ENCODE peak calls at places on chromosome 1, in five cellular contexts. W is astrocyte of the spinal cord; N is endothelial cell; I is CD4-positive, alpha-beta T cell; E is breast epithelium. G is an unnamed sample.

GRCh38 chr1:86504895-86505625 is 36.3 kb downstream of the CLCA1 start:
- DNase-seq in W (no peak), N (no peak), I (no peak), E (peak; percentile 80), G (no peak)

GRCh38 chr1:232704694-232705680 is 75.1 kb upstream of the SIPA1L2 start:
- DNase-seq in W (peak; percentile 81), N (no peak), I (no peak), E (peak; percentile 60), G (no peak)

GRCh38 chr1:67683306-67683705 is 1.7 kb upstream of the GADD45A start:
- DNase-seq in W (peak; percentile 75), N (no peak), I (no peak), E (no peak), G (no peak)

GRCh38 chr1:5934058-5934884 is 58.0 kb downstream of the NPHP4 start:
- DNase-seq in W (no peak), N (no peak), I (no peak), E (no peak), G (no peak)

GRCh38 chr1:2494323-2494693 is 18.2 kb downstream of the PLCH2 start:
- DNase-seq in W (no peak), N (no peak), I (no peak), E (no peak), G (no peak)

GRCh38 chr1:205791568-205792180 is 16.4 kb upstream of the RAB29 start:
- DNase-seq in W (no peak), N (peak; percentile 72), I (peak; percentile 48), E (peak; percentile 53), G (peak; percentile 46)

GRCh38 chr1:115056395-115056798 is 26.8 kb downstream of the TSHB start:
- DNase-seq in W (peak; percentile 43), N (no peak), I (no peak), E (no peak), G (no peak)

GRCh38 chr1:113946112-113946511 is 17.0 kb downstream of the HIPK1 start:
- DNase-seq in W (no peak), N (no peak), I (no peak), E (no peak), G (no peak)

GRCh38 chr1:206658264-206658980 is 23.1 kb downstream of the DYRK3 start:
- DNase-seq in W (peak; percentile 27), N (peak; percentile 73), I (no peak), E (no peak), G (peak; percentile 57)

GRCh38 chr1:68330391-68330790 is 98.1 kb upstream of the WLS start:
- DNase-seq in W (no peak), N (no peak), I (no peak), E (no peak), G (no peak)

GRCh38 chr1:161207173-161207572 is 5.0 kb downstream of the NDUFS2 start:
- DNase-seq in W (no peak), N (no peak), I (no peak), E (no peak), G (no peak)

GRCh38 chr1:207888647-207889046 is 22.3 kb downstream of the CD34 start:
- DNase-seq in W (no peak), N (no peak), I (no peak), E (no peak), G (no peak)

GRCh38 chr1:158999301-159000069 is 10.2 kb upstream of the IFI16 start:
- DNase-seq in W (peak; percentile 95), N (peak; percentile 70), I (no peak), E (peak; percentile 95), G (no peak)

GRCh38 chr1:236687273-236687672 is 974 bp downstream of the ACTN2 start:
- DNase-seq in W (no peak), N (no peak), I (no peak), E (no peak), G (no peak)

GRCh38 chr1:220696226-220696862 is 6.2 kb downstream of the C1orf115 start:
- DNase-seq in W (no peak), N (no peak), I (no peak), E (no peak), G (no peak)
- TF ChIP-seq CTCF in W (no peak), N (no peak), I (no peak), E (no peak), G (no peak)

GRCh38 chr1:204714194-204714860 is 28.8 kb upstream of the LRRN2 start:
- DNase-seq in W (no peak), N (no peak), I (no peak), E (no peak), G (no peak)

GRCh38 chr1:204712718-204713430 is 27.3 kb upstream of the LRRN2 start:
- DNase-seq in W (no peak), N (no peak), I (no peak), E (no peak), G (no peak)

GRCh38 chr1:204716687-204717086 is 31.1 kb upstream of the LRRN2 start:
- DNase-seq in W (no peak), N (no peak), I (no peak), E (no peak), G (no peak)

GRCh38 chr1:204713541-204713940 is 28.0 kb upstream of the LRRN2 start:
- DNase-seq in W (no peak), N (no peak), I (no peak), E (no peak), G (no peak)

DNA sequence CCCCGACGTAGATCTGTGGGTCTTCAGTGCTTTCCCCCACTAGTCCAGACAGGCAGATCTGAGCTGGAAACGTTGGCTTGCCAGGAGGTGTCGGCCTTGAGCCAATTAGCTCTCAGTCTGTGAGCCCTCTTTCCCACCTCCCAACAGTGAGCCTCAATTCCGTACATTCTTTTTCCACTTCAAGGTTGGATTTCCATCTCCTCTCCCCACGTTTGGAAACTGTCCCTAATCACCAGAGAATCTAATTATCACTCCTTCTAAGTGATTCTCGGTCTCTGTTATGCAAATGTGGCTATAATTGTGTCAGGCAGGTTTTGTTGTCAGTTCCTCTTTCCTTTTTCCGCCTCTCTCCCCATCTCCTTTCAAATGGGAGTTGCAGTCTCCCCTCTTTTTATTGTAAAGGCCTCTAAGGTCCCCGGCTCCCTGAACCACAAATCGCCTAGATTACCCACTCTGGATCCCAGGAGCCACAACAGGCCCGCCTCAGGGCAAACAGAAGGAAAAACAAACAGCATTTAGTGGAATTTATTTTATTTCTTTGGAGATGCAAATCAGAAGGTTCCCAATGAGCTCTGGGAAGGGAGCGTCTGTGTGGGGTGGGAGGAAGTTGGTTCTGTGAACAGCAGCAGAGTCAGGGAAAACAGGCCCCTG is 29.4 kb upstream of the LRRN2 start:
- DNase-seq in W (no peak), N (peak; percentile 43), I (no peak), E (no peak), G (no peak)
- TF ChIP-seq CTCF in W (no peak), N (no peak), I (no peak), E (no peak), G (no peak)

DNA sequence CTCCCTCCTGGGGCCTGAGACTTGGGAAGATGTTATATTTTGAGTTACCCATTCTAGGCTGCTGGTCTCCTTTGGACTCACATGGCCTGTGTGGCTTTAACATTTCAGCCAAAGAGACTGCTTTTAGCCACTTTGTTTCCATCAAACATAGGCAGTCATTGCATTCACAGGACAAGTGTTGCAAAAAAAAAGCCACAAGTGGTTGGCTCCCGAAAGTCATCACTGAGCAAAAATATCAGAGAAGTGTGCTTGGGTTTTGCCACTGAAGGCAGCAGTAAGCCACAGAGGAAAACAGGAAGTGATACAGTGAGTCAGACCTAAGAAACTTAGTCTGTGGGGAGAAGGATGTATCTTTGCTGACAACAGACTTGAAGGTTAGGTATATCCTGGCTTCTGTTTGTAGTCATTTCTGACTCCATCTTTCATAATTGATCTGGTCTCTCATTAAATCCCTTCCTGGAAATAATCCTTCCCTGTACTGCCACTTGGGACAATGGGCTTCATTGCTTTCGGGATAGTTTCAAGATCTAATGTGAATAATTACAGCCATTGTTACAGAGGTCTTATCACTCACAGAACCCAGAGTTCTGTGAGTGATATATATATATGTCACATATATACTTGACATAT is 80.9 kb downstream of the COLGALT2 start:
- DNase-seq in W (peak; percentile 84), N (no peak), I (peak; percentile 47), E (no peak), G (peak; percentile 43)
- TF ChIP-seq CTCF in W (peak; percentile 30), N (no peak), I (peak; percentile 39), E (no peak), G (no peak)

GRCh38 chr1:24970399-24970753 is 40.3 kb upstream of the RUNX3 start:
- DNase-seq in W (peak; percentile 63), N (no peak), I (no peak), E (no peak), G (no peak)
- TF ChIP-seq CTCF in W (peak; percentile 34), N (no peak), I (no peak), E (no peak), G (no peak)

DNA sequence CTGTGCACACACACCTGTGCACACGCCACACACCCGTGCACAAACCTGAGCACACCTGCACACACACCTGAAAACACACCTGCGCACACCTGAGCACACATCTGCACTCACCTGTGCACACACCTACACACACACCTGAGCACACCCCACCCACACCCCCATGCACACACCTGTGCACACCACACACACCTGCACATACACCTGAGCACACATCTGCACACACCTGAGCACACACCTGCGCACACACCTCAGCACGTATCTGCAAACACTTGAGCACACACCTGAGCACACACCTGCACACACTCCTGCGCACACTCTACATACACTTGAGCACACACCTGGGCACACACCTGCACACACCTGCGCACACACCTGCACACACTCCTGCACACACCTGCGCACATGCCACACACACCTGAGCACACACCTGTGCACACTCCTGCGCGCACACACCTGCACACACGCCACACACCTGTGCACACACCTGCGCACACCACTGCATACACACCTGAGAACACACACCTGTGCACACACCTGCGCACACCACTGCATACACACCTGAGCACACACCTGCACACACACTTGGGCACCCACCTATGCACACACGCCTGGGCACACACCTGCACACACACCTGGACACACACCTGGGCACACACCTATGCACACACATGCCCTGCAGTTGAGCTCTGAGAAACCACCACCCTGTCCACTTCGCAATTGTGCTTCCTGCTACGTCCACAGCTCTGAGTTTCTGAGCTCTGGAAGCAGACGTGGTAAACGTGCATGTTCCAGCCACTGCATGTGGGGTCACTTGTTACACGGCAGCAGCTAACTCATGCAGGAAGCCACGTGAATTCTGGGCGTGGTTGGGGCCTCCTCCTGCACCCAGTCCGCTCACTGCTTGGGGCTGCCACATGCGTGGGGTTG is 8.0 kb upstream of the C1orf159 start:
- DNase-seq in W (no peak), N (no peak), I (no peak), E (no peak), G (no peak)
- TF ChIP-seq CTCF in W (no peak), N (no peak), I (no peak), E (no peak), G (no peak)

G was measured in natural killer cell.